ENCODE peak calls at places on chromosome 16, in four cellular contexts. One of them, this sample, is unnamed.

GRCh38 chr16:10228779-10229178 is 46.6 kb upstream of the GRIN2A start:
- DNase-seq in endothelial cell of umbilical vein: no peak
- DNase-seq in HCT116: no peak
- DNase-seq in GM12878: peak
- DNase-seq in this sample: no peak

GRCh38 chr16:4358831-4359561 is 7.9 kb upstream of the PAM16 start:
- DNase-seq in endothelial cell of umbilical vein: no peak
- DNase-seq in HCT116: no peak
- DNase-seq in GM12878: no peak
- DNase-seq in this sample: no peak

GRCh38 chr16:23059433-23059832 is 89.8 kb downstream of the USP31 start:
- DNase-seq in endothelial cell of umbilical vein: no peak
- DNase-seq in GM12878: no peak
- DNase-seq in HCT116: no peak
- DNase-seq in this sample: no peak

GRCh38 chr16:69469807-69470561 is 45.6 kb downstream of the CYB5B start:
- DNase-seq in HCT116: no peak
- DNase-seq in GM12878: peak
- DNase-seq in endothelial cell of umbilical vein: peak
- DNase-seq in this sample: no peak

GRCh38 chr16:48617104-48617503 is 7.1 kb upstream of the N4BP1 start:
- DNase-seq in HCT116: no peak
- DNase-seq in endothelial cell of umbilical vein: no peak
- DNase-seq in GM12878: no peak
- DNase-seq in this sample: no peak

GRCh38 chr16:12896562-12896961 is 4.8 kb upstream of the SHISA9 start:
- DNase-seq in GM12878: no peak
- DNase-seq in endothelial cell of umbilical vein: peak
- DNase-seq in HCT116: peak
- DNase-seq in this sample: peak

GRCh38 chr16:74737521-74737920 is 36.9 kb upstream of the MLKL start:
- DNase-seq in GM12878: no peak
- DNase-seq in endothelial cell of umbilical vein: no peak
- DNase-seq in HCT116: no peak
- DNase-seq in this sample: no peak

GRCh38 chr16:85555549-85556455 is 57.3 kb upstream of the GSE1 start:
- DNase-seq in endothelial cell of umbilical vein: no peak
- DNase-seq in GM12878: no peak
- DNase-seq in HCT116: no peak
- DNase-seq in this sample: no peak

GRCh38 chr16:35908942-35909341 is 2449.5 kb downstream of the TP53TG3F start:
- DNase-seq in GM12878: no peak
- DNase-seq in HCT116: peak
- DNase-seq in endothelial cell of umbilical vein: no peak
- DNase-seq in this sample: no peak

GRCh38 chr16:13543850-13544249 is 376.1 kb upstream of the ERCC4 start:
- DNase-seq in HCT116: no peak
- DNase-seq in endothelial cell of umbilical vein: no peak
- DNase-seq in GM12878: no peak
- DNase-seq in this sample: no peak

GRCh38 chr16:27369806-27370205 is 32.2 kb upstream of the IL21R start:
- DNase-seq in HCT116: no peak
- DNase-seq in GM12878: no peak
- DNase-seq in endothelial cell of umbilical vein: no peak
- DNase-seq in this sample: no peak

GRCh38 chr16:18839555-18839954 is 38.2 kb upstream of the ARL6IP1 start:
- DNase-seq in endothelial cell of umbilical vein: no peak
- DNase-seq in HCT116: no peak
- DNase-seq in GM12878: no peak
- DNase-seq in this sample: no peak

GRCh38 chr16:23694707-23695373 is 16.2 kb downstream of the PLK1 start:
- DNase-seq in endothelial cell of umbilical vein: peak
- DNase-seq in GM12878: no peak
- DNase-seq in HCT116: no peak
- DNase-seq in this sample: no peak

GRCh38 chr16:85137323-85138072 is 25.2 kb upstream of the CIBAR2 start:
- DNase-seq in HCT116: no peak
- DNase-seq in endothelial cell of umbilical vein: peak
- DNase-seq in GM12878: no peak
- DNase-seq in this sample: no peak

GRCh38 chr16:4443986-4444385 is 18.3 kb downstream of the DNAJA3 start:
- DNase-seq in GM12878: no peak
- DNase-seq in HCT116: no peak
- DNase-seq in endothelial cell of umbilical vein: no peak
- DNase-seq in this sample: no peak

GRCh38 chr16:75248536-75249380 is 2.7 kb downstream of the BCAR1 start:
- DNase-seq in GM12878: no peak
- DNase-seq in endothelial cell of umbilical vein: no peak
- DNase-seq in HCT116: no peak
- DNase-seq in this sample: no peak

GRCh38 chr16:87324411-87325275 is 7.5 kb upstream of the C16orf95 start:
- DNase-seq in GM12878: no peak
- DNase-seq in endothelial cell of umbilical vein: peak
- DNase-seq in HCT116: no peak
- DNase-seq in this sample: no peak

GRCh38 chr16:71348262-71349085 is 10.0 kb upstream of the CALB2 start:
- DNase-seq in endothelial cell of umbilical vein: no peak
- DNase-seq in HCT116: no peak
- DNase-seq in GM12878: no peak
- DNase-seq in this sample: no peak

GRCh38 chr16:78324649-78325274 is 225.3 kb downstream of the WWOX start:
- DNase-seq in HCT116: no peak
- DNase-seq in GM12878: no peak
- DNase-seq in endothelial cell of umbilical vein: peak
- DNase-seq in this sample: no peak

GRCh38 chr16:12461201-12461600 is 342.5 kb downstream of the CPPED1 start:
- DNase-seq in GM12878: no peak
- DNase-seq in HCT116: no peak
- DNase-seq in endothelial cell of umbilical vein: no peak
- DNase-seq in this sample: no peak

GRCh38 chr16:27238591-27238990 is 30.0 kb downstream of the NSMCE1 start:
- DNase-seq in GM12878: no peak
- DNase-seq in endothelial cell of umbilical vein: no peak
- DNase-seq in HCT116: no peak
- DNase-seq in this sample: no peak

GRCh38 chr16:8683640-8684039 is 9.2 kb downstream of the ABAT start:
- DNase-seq in endothelial cell of umbilical vein: no peak
- DNase-seq in GM12878: no peak
- DNase-seq in HCT116: no peak
- DNase-seq in this sample: no peak

GRCh38 chr16:15529673-15530072 is 95.3 kb downstream of the BMERB1 start:
- DNase-seq in endothelial cell of umbilical vein: no peak
- DNase-seq in HCT116: no peak
- DNase-seq in GM12878: no peak
- DNase-seq in this sample: no peak

GRCh38 chr16:23905027-23905426 is 69.2 kb downstream of the PRKCB start:
- DNase-seq in endothelial cell of umbilical vein: peak
- DNase-seq in HCT116: no peak
- DNase-seq in GM12878: no peak
- DNase-seq in this sample: no peak

GRCh38 chr16:59060212-59060611 is 326.1 kb upstream of the GOT2 start:
- DNase-seq in HCT116: no peak
- DNase-seq in GM12878: no peak
- DNase-seq in endothelial cell of umbilical vein: no peak
- DNase-seq in this sample: no peak

GRCh38 chr16:84367297-84367680 is 1.0 kb upstream of the ATP2C2 start:
- DNase-seq in HCT116: no peak
- DNase-seq in endothelial cell of umbilical vein: no peak
- DNase-seq in GM12878: no peak
- DNase-seq in this sample: no peak

GRCh38 chr16:84475643-84476240 is 28.7 kb downstream of the MEAK7 start:
- DNase-seq in endothelial cell of umbilical vein: no peak
- DNase-seq in HCT116: no peak
- DNase-seq in GM12878: no peak
- DNase-seq in this sample: no peak

GRCh38 chr16:23104032-23104955 is 45.0 kb downstream of the USP31 start:
- DNase-seq in HCT116: no peak
- DNase-seq in endothelial cell of umbilical vein: no peak
- DNase-seq in GM12878: no peak
- DNase-seq in this sample: no peak

GRCh38 chr16:25155553-25156460 is 44.3 kb downstream of the LCMT1 start:
- DNase-seq in GM12878: no peak
- DNase-seq in endothelial cell of umbilical vein: peak
- DNase-seq in HCT116: no peak
- DNase-seq in this sample: no peak

GRCh38 chr16:76378020-76378419 is 100.8 kb downstream of the CNTNAP4 start:
- DNase-seq in GM12878: no peak
- DNase-seq in HCT116: no peak
- DNase-seq in endothelial cell of umbilical vein: no peak
- DNase-seq in this sample: no peak

GRCh38 chr16:87392823-87393679 is 915 bp downstream of the MAP1LC3B start:
- DNase-seq in endothelial cell of umbilical vein: peak
- DNase-seq in GM12878: no peak
- DNase-seq in HCT116: no peak
- DNase-seq in this sample: no peak

GRCh38 chr16:22216191-22216831 is 10.2 kb downstream of the EEF2K start:
- DNase-seq in HCT116: no peak
- DNase-seq in GM12878: no peak
- DNase-seq in endothelial cell of umbilical vein: no peak
- DNase-seq in this sample: no peak

GRCh38 chr16:70592106-70592571 is 54.2 kb upstream of the IL34 start:
- DNase-seq in GM12878: no peak
- DNase-seq in HCT116: no peak
- DNase-seq in endothelial cell of umbilical vein: no peak
- DNase-seq in this sample: no peak

GRCh38 chr16:81632392-81633146 is 146.5 kb upstream of the PLCG2 start:
- DNase-seq in GM12878: no peak
- DNase-seq in endothelial cell of umbilical vein: peak
- DNase-seq in HCT116: peak
- DNase-seq in this sample: no peak

GRCh38 chr16:54397838-54398237 is 111.3 kb upstream of the IRX3 start:
- DNase-seq in endothelial cell of umbilical vein: no peak
- DNase-seq in GM12878: no peak
- DNase-seq in HCT116: no peak
- DNase-seq in this sample: no peak

GRCh38 chr16:73067671-73068545 is 20.0 kb upstream of the ZFHX3 start:
- DNase-seq in HCT116: no peak
- DNase-seq in endothelial cell of umbilical vein: no peak
- DNase-seq in GM12878: no peak
- DNase-seq in this sample: no peak

GRCh38 chr16:73066321-73066926 is 18.5 kb upstream of the ZFHX3 start:
- DNase-seq in HCT116: no peak
- DNase-seq in GM12878: no peak
- DNase-seq in endothelial cell of umbilical vein: no peak
- DNase-seq in this sample: no peak

GRCh38 chr16:73068546-73069401 is 20.8 kb upstream of the ZFHX3 start:
- DNase-seq in HCT116: no peak
- DNase-seq in endothelial cell of umbilical vein: peak
- DNase-seq in GM12878: no peak
- DNase-seq in this sample: no peak

GRCh38 chr16:73065617-73066313 is 17.8 kb upstream of the ZFHX3 start:
- DNase-seq in HCT116: no peak
- DNase-seq in endothelial cell of umbilical vein: no peak
- DNase-seq in GM12878: no peak
- DNase-seq in this sample: no peak

GRCh38 chr16:73066927-73067670 is 19.2 kb upstream of the ZFHX3 start:
- DNase-seq in GM12878: no peak
- DNase-seq in endothelial cell of umbilical vein: peak
- DNase-seq in HCT116: no peak
- DNase-seq in this sample: no peak
- TF ChIP-seq EZH2 in GM12878: no peak
- TF ChIP-seq EZH2 in endothelial cell of umbilical vein: no peak
- TF ChIP-seq EZH2 in HCT116: no peak
- TF ChIP-seq EZH2 in this sample: no peak

GRCh38 chr16:894841-895240 is 75.9 kb downstream of the LMF1 start:
- DNase-seq in HCT116: no peak
- DNase-seq in endothelial cell of umbilical vein: no peak
- DNase-seq in GM12878: no peak
- DNase-seq in this sample: no peak
- TF ChIP-seq POLR2AphosphoS5 in HCT116: no peak
- TF ChIP-seq POLR2AphosphoS5 in endothelial cell of umbilical vein: no peak
- TF ChIP-seq POLR2AphosphoS5 in GM12878: no peak
- TF ChIP-seq POLR2AphosphoS5 in this sample: no peak

DNA sequence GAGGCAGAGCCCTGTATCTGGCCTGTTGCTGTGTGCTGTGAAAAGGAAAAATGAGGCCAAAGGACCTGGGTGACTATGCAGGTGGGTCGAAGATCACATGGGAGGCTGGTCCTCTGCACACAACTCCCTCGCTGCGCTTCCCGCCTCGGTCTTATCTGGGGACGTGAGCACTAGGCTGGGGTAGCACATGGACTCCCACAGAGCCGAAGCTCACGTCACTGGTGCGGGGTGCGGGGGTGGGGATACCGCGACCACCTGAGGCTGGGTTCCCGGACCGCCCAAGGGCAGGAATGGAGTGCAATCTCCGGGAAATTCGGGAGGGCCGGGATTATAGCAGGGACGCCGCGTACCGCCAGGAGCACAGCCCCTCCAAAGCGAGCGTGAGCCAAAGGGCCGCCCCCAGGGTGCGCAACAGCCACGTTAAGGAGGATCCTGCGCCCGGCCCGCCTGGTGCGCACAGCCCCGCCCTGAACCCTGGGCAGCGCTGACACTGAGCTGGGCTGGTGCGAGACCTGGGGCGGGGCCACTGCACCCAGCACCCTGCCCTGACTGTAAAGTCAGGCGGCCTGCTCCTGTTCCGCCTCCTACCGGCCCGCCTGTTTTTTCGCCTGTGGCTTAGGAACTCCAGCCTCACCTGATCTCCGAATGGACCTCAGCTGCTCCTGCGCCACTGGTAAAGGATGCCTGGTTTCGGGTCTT is 4.8 kb downstream of the MT1A start:
- DNase-seq in GM12878: no peak
- DNase-seq in endothelial cell of umbilical vein: no peak
- DNase-seq in HCT116: peak
- DNase-seq in this sample: no peak
- TF ChIP-seq EZH2 in GM12878: no peak
- TF ChIP-seq EZH2 in endothelial cell of umbilical vein: peak
- TF ChIP-seq EZH2 in HCT116: no peak
- TF ChIP-seq EZH2 in this sample: no peak

GRCh38 chr16:68086336-68086821 is 1.2 kb downstream of the NFATC3 start:
- DNase-seq in HCT116: no peak
- DNase-seq in GM12878: no peak
- DNase-seq in endothelial cell of umbilical vein: peak
- DNase-seq in this sample: no peak
- TF ChIP-seq POLR2AphosphoS5 in HCT116: no peak
- TF ChIP-seq POLR2AphosphoS5 in GM12878: no peak
- TF ChIP-seq POLR2AphosphoS5 in endothelial cell of umbilical vein: no peak
- TF ChIP-seq POLR2AphosphoS5 in this sample: no peak